ENCODE peak calls at places on chromosomes 7 and 10, in ten cellular contexts. M, A, L, S, Q, D, O, X, V and Z are unnamed samples.

GRCh38 chr10:100184426-100185219 is 1.2 kb downstream of the ERLIN1 start:
- DNase-seq in M (peak; percentile 14), A (peak; percentile 12), L (no peak), S (no peak), Q (no peak), D (no peak), O (no peak), X (no peak), V (no peak), Z (peak; percentile 16)

GRCh38 chr7:98341106-98341505 is 59.6 kb downstream of the BRI3 start:
- DNase-seq in M (no peak), A (no peak), L (no peak), S (no peak), Q (no peak), D (no peak), O (peak; percentile 22), X (no peak), V (no peak), Z (no peak)

GRCh38 chr7:131727189-131727588 is 170.8 kb upstream of the PODXL start:
- DNase-seq in M (no peak), A (no peak), L (no peak), S (no peak), Q (no peak), D (no peak), O (no peak), X (no peak), V (no peak), Z (no peak)

GRCh38 chr10:124523301-124523871 is 61.8 kb downstream of the LHPP start:
- DNase-seq in M (no peak), A (no peak), L (no peak), S (no peak), Q (no peak), D (peak; percentile 27), O (no peak), X (no peak), V (no peak), Z (peak; percentile 39)

GRCh38 chr10:122044713-122045112 is 55.8 kb downstream of the TACC2 start:
- DNase-seq in M (no peak), A (no peak), L (no peak), S (no peak), Q (no peak), D (peak; percentile 39), O (no peak), X (no peak), V (no peak), Z (no peak)

GRCh38 chr7:95155965-95156364 is 168.4 kb downstream of the PON1 start:
- DNase-seq in M (no peak), A (no peak), L (no peak), S (no peak), Q (no peak), D (no peak), O (no peak), X (no peak), V (peak; percentile 64), Z (no peak)

GRCh38 chr7:73770002-73770859 is at the start of gene CLDN3:
- DNase-seq in M (no peak), A (peak; percentile 73), L (no peak), S (peak; percentile 91), Q (no peak), D (no peak), O (no peak), X (no peak), V (peak; percentile 59), Z (no peak)

GRCh38 chr7:101586078-101586941 is 42.8 kb downstream of the MYL10 start:
- DNase-seq in M (no peak), A (no peak), L (no peak), S (no peak), Q (no peak), D (no peak), O (no peak), X (no peak), V (peak; percentile 21), Z (no peak)

GRCh38 chr7:22207724-22208225 is 149.2 kb downstream of the RAPGEF5 start:
- DNase-seq in M (no peak), A (no peak), L (no peak), S (no peak), Q (no peak), D (no peak), O (no peak), X (no peak), V (no peak), Z (no peak)

GRCh38 chr10:78287618-78288017 is 254.0 kb downstream of the RPS24 start:
- DNase-seq in M (no peak), A (no peak), L (no peak), S (no peak), Q (no peak), D (no peak), O (no peak), X (no peak), V (no peak), Z (no peak)

GRCh38 chr7:26593405-26593804 is 271.0 kb downstream of the SKAP2 start:
- DNase-seq in M (no peak), A (no peak), L (no peak), S (no peak), Q (no peak), D (no peak), O (no peak), X (no peak), V (no peak), Z (no peak)

GRCh38 chr7:132109768-132110167 is 466.5 kb downstream of the PLXNA4 start:
- DNase-seq in M (no peak), A (no peak), L (no peak), S (no peak), Q (no peak), D (no peak), O (no peak), X (no peak), V (no peak), Z (no peak)